ENCODE peak calls at places on chromosome 18, in five cellular contexts. W, T, J, S and E are unnamed samples.

GRCh38 chr18:61531182-61531581 is 198.0 kb downstream of the CDH20 start:
- DNase-seq in W (no peak), T (no peak), J (no peak), S (no peak), E (no peak)

GRCh38 chr18:10089881-10090280 is 176.1 kb downstream of the VAPA start:
- DNase-seq in W (no peak), T (no peak), J (no peak), S (no peak), E (no peak)

GRCh38 chr18:55579888-55580287 is 8.1 kb downstream of the TCF4 start:
- DNase-seq in W (no peak), T (no peak), J (no peak), S (no peak), E (no peak)

GRCh38 chr18:70292628-70293027 is 3.8 kb downstream of the SOCS6 start:
- DNase-seq in W (no peak), T (no peak), J (no peak), S (no peak), E (no peak)

GRCh38 chr18:65124633-65125032 is 626.2 kb upstream of the CDH7 start:
- DNase-seq in W (no peak), T (no peak), J (no peak), S (no peak), E (no peak)

GRCh38 chr18:706438-706837 is 6.0 kb downstream of the ENOSF1 start:
- DNase-seq in W (no peak), T (no peak), J (no peak), S (no peak), E (no peak)

GRCh38 chr18:14577971-14578370 is 34.6 kb upstream of the POTEC start:
- DNase-seq in W (no peak), T (peak; percentile 0), J (no peak), S (no peak), E (no peak)

GRCh38 chr18:2139676-2140075 is 431.6 kb downstream of the METTL4 start:
- DNase-seq in W (no peak), T (peak; percentile 67), J (no peak), S (peak; percentile 35), E (no peak)

GRCh38 chr18:77201508-77201907 is 48.1 kb upstream of the GALR1 start:
- DNase-seq in W (no peak), T (no peak), J (no peak), S (no peak), E (no peak)

GRCh38 chr18:23761941-23762340 is 72.7 kb downstream of the LAMA3 start:
- DNase-seq in W (no peak), T (no peak), J (no peak), S (no peak), E (no peak)

GRCh38 chr18:48608581-48608980 is 69.8 kb downstream of the CTIF start:
- DNase-seq in W (no peak), T (no peak), J (no peak), S (no peak), E (no peak)

GRCh38 chr18:47595816-47596501 is 334.5 kb downstream of the SMAD2 start:
- DNase-seq in W (no peak), T (no peak), J (peak; percentile 84), S (no peak), E (no peak)

DNA sequence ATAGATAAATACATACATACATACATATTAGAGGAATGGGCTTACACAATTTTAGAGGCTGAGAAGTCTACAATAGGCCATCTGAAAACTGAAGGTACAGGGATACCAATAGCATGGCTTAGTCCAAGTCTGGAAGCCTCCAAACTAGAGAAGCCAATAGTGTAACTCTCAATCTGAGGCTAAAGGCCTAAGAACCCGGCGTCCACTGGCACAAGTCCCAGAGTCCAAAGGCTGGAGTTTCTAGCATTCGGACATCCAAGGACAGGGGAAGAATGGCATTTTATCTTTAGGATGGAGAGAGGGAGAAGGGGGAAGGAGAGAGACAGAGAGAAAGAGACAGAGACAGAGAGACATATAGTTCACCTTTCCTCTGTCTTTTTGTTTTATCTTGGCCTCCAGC is 63.7 kb upstream of the SYT4 start:
- DNase-seq in W (no peak), T (no peak), J (no peak), S (no peak), E (no peak)
- TF ChIP-seq CTCF in W (no peak), T (no peak), J (no peak), S (no peak), E (no peak)

GRCh38 chr18:25669741-25670140 is 317.8 kb upstream of the ZNF521 start:
- DNase-seq in W (no peak), T (no peak), J (no peak), S (no peak), E (no peak)

GRCh38 chr18:25674183-25674582 is 322.2 kb upstream of the ZNF521 start:
- DNase-seq in W (no peak), T (no peak), J (no peak), S (no peak), E (no peak)

GRCh38 chr18:25678226-25678625 is 326.3 kb upstream of the ZNF521 start:
- DNase-seq in W (no peak), T (no peak), J (no peak), S (no peak), E (no peak)

GRCh38 chr18:25675123-25675850 is 323.3 kb upstream of the ZNF521 start:
- DNase-seq in W (no peak), T (no peak), J (no peak), S (no peak), E (no peak)

GRCh38 chr18:25672490-25672889 is 320.5 kb upstream of the ZNF521 start:
- DNase-seq in W (no peak), T (no peak), J (peak; percentile 89), S (no peak), E (no peak)
- TF ChIP-seq CTCF in W (no peak), T (no peak), J (peak; percentile 78), S (no peak), E (peak; percentile 12)

GRCh38 chr18:58635891-58636290 is 7.0 kb upstream of the ALPK2 start:
- DNase-seq in W (no peak), T (peak; percentile 87), J (no peak), S (no peak), E (no peak)
- TF ChIP-seq CTCF in W (no peak), T (no peak), J (no peak), S (no peak), E (peak; percentile 61)

GRCh38 chr18:46464926-46465655 is 191.9 kb downstream of the LOXHD1 start:
- DNase-seq in W (no peak), T (no peak), J (no peak), S (no peak), E (no peak)
- TF ChIP-seq CTCF in W (no peak), T (peak; percentile 43), J (peak; percentile 73), S (peak; percentile 21), E (peak; percentile 63)

GRCh38 chr18:57461652-57462269 is 26.6 kb downstream of the ONECUT2 start:
- DNase-seq in W (no peak), T (no peak), J (no peak), S (no peak), E (no peak)

GRCh38 chr18:57466307-57466706 is 31.1 kb downstream of the ONECUT2 start:
- DNase-seq in W (no peak), T (no peak), J (no peak), S (no peak), E (no peak)

GRCh38 chr18:57469884-57470283 is 34.7 kb downstream of the ONECUT2 start:
- DNase-seq in W (no peak), T (no peak), J (no peak), S (no peak), E (no peak)

GRCh38 chr18:57466745-57467144 is 31.6 kb downstream of the ONECUT2 start:
- DNase-seq in W (no peak), T (no peak), J (peak; percentile 64), S (no peak), E (no peak)
- TF ChIP-seq CTCF in W (no peak), T (no peak), J (peak; percentile 63), S (no peak), E (no peak)